ENCODE peak calls at places on chromosome 13, in four cellular contexts. I is breast epithelium, W is pancreas, F is aorta. V is an unnamed sample.
A peak's percentile ranks its signal among the peaks of the same experiment; 100 is the strongest.

GRCh38 chr13:63107163-63107935 is 1691.7 kb upstream of the PCDH20 start:
- DNase-seq in W (no peak), F (no peak), I (no peak), V (no peak)

GRCh38 chr13:34931572-34931971 is 10.5 kb upstream of the NBEA start:
- DNase-seq in F (no peak), I (no peak), W (no peak), V (no peak)

GRCh38 chr13:49062297-49062896 is 86.7 kb downstream of the FNDC3A start:
- DNase-seq in W (no peak), F (no peak), I (no peak), V (no peak)

GRCh38 chr13:60213236-60213746 is 49.6 kb upstream of the DIAPH3 start:
- DNase-seq in I (no peak), F (no peak), W (no peak), V (no peak)

GRCh38 chr13:45833663-45834062 is 17.9 kb downstream of the SIAH3 start:
- DNase-seq in F (no peak), W (no peak), I (peak; percentile 65), V (no peak)

GRCh38 chr13:23432589-23432988 is 913 bp downstream of the SACS start:
- DNase-seq in I (no peak), W (no peak), F (no peak), V (no peak)

GRCh38 chr13:25980255-25980654 is 71.6 kb downstream of the SHISA2 start:
- DNase-seq in I (no peak), W (no peak), F (no peak), V (peak; percentile 55)

GRCh38 chr13:74103970-74104555 is 30.1 kb downstream of the KLF12 start:
- DNase-seq in W (no peak), F (no peak), I (no peak), V (no peak)

GRCh38 chr13:112849500-112849899 is 119.5 kb upstream of the MCF2L start:
- DNase-seq in F (no peak), I (no peak), W (no peak), V (no peak)

DNA sequence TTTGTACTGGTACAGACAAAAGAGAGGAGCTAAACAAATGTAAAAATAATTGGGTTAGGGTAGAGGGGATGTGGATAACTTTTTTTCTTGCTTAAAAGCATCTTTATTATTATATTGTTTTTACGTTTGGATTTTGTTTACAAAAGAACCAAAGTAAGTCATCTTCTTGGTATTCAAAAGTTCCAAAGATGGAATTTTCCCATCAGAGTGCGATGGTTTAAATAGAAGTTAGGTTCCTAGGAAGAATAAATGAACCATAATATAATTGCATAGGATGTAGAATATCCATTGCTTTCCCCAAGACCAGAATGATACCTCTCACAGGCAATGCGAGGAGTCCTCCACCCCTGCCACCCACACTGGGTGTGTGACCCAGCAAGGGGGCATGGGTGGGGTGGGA is 99.4 kb upstream of the RNF113B start:
- DNase-seq in F (no peak), W (no peak), I (no peak), V (no peak)
- H3K4me1 ChIP-seq in F (no peaks in the 10 kb centered on the region), W (peaks cover 18% of the 10 kb centered on the region), I (peaks cover 6% of the 10 kb centered on the region), V (peaks cover 3% of the 10 kb centered on the region)

DNA sequence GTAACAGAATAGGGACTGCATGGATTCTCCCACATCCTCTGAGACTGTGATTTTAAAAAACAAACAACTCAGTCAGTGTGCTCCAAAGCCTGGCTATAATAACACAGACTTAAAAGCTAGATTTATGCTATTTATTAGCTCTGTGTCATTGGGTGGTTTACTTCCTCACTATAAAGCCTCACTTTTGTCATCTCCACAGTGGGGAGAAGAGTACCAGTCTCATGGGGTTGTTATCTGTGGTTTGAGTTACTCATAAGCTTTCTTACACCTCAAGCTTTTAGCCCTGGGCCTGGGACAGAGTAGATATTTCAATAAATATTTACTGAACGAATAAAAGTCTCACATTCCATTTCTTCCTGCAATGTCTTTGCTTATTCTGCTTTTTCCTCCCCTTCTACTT is 5.3 kb downstream of the RNASEH2B start:
- DNase-seq in I (no peak), W (no peak), F (no peak), V (no peak)
- H3K4me1 ChIP-seq in I (peaks cover 9% of the 10 kb centered on the region), W (no peaks in the 10 kb centered on the region), F (no peaks in the 10 kb centered on the region), V (peaks cover 5% of the 10 kb centered on the region)

GRCh38 chr13:21671793-21672680 is 1.2 kb downstream of the FGF9 start:
- DNase-seq in W (no peak), F (no peak), I (no peak), V (no peak)
- H3K4me1 ChIP-seq in W (no peaks in the 10 kb centered on the region), F (no peaks in the 10 kb centered on the region), I (peaks cover 9% of the 10 kb centered on the region), V (peaks cover 1% of the 10 kb centered on the region)

GRCh38 chr13:98537306-98537705 is 39.6 kb downstream of the STK24 start:
- DNase-seq in W (no peak), F (no peak), I (no peak), V (no peak)
- H3K4me1 ChIP-seq in W (peaks cover 5% of the 10 kb centered on the region), F (no peaks in the 10 kb centered on the region), I (peaks cover 5% of the 10 kb centered on the region), V (peaks cover 2% of the 10 kb centered on the region)

GRCh38 chr13:103965506-103966243 is 899.5 kb upstream of the SLC10A2 start:
- DNase-seq in W (no peak), F (no peak), I (no peak), V (no peak)
- H3K4me1 ChIP-seq in W (no peaks in the 10 kb centered on the region), F (no peaks in the 10 kb centered on the region), I (peaks cover 6% of the 10 kb centered on the region), V (no peaks in the 10 kb centered on the region)

DNA sequence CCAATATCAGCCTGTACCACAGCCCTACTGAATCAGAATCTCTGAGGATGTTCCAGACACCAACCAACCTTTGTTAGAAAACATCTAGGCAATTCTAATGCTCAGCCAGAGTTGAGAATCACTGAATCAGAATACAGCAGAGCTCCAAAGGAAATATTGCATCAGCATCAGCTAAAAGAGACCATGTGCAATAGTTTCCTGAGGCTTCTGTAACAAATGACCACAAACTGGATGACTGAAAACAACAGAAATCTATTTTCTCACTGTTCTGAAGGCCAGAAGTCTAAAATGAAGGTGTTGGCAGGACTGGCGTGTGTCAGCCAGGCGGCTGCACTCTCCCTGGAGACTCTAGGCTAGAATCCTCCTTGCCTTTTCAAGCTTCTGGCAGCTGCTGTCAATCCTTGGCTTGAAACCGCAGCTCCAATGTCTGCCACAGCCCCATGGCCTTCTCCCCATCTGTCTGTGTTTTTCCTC is 1.2 kb upstream of the DCT start:
- DNase-seq in F (no peak), W (no peak), I (no peak), V (no peak)
- H3K4me1 ChIP-seq in F (no peaks in the 10 kb centered on the region), W (no peaks in the 10 kb centered on the region), I (peaks cover 7% of the 10 kb centered on the region), V (no peaks in the 10 kb centered on the region)

V was measured in iPS DF 6.9.